ENCODE peak calls at places on chromosomes 2 and 18, in eight cellular contexts. F, J, E, O, T, U, X and S are unnamed samples.
A peak's percentile ranks its signal among the peaks of the same experiment; 100 is the strongest.

GRCh38 chr18:48674198-48674721 is 135.4 kb downstream of the CTIF start:
- DNase-seq in F (no peak), J (no peak), E (peak; percentile 60), O (peak; percentile 86), T (no peak), U (no peak), X (no peak), S (no peak)

GRCh38 chr2:121185571-121186074 is 99.4 kb downstream of the TFCP2L1 start:
- DNase-seq in F (peak; percentile 91), J (no peak), E (no peak), O (no peak), T (no peak), U (no peak), X (no peak), S (no peak)

GRCh38 chr2:233010569-233011267 is 2.3 kb downstream of the NGEF start:
- DNase-seq in F (no peak), J (no peak), E (no peak), O (peak; percentile 42), T (no peak), U (no peak), X (no peak), S (no peak)

GRCh38 chr18:57627488-57627887 is 5.9 kb upstream of the NARS1 start:
- DNase-seq in F (no peak), J (no peak), E (no peak), O (no peak), T (no peak), U (no peak), X (no peak), S (no peak)

GRCh38 chr2:204353823-204354222 is 191.5 kb upstream of the PARD3B start:
- DNase-seq in F (no peak), J (no peak), E (no peak), O (no peak), T (no peak), U (no peak), X (no peak), S (no peak)

GRCh38 chr2:99851091-99851490 is 291.3 kb downstream of the AFF3 start:
- DNase-seq in F (no peak), J (no peak), E (no peak), O (no peak), T (no peak), U (no peak), X (no peak), S (no peak)

GRCh38 chr2:114543106-114543806 is 100.8 kb downstream of the DPP10 start:
- DNase-seq in F (no peak), J (no peak), E (no peak), O (no peak), T (no peak), U (no peak), X (no peak), S (no peak)

GRCh38 chr2:81324046-81324445 is 1019.5 kb upstream of the LRRTM1 start:
- DNase-seq in F (peak; percentile 11), J (no peak), E (peak; percentile 65), O (no peak), T (no peak), U (no peak), X (no peak), S (peak; percentile 0)

GRCh38 chr2:70133521-70134348 is 46.5 kb downstream of the PCBP1 start:
- DNase-seq in F (no peak), J (no peak), E (peak; percentile 79), O (no peak), T (no peak), U (no peak), X (no peak), S (no peak)

GRCh38 chr18:62420151-62420512 is 95.0 kb downstream of the TNFRSF11A start:
- DNase-seq in F (no peak), J (peak; percentile 75), E (no peak), O (peak; percentile 55), T (peak; percentile 5), U (no peak), X (no peak), S (peak; percentile 47)

GRCh38 chr2:85601771-85602475 is 575 bp downstream of the TMEM150A start:
- DNase-seq in F (no peak), J (no peak), E (peak; percentile 59), O (peak; percentile 84), T (no peak), U (peak; percentile 32), X (no peak), S (peak; percentile 59)

GRCh38 chr2:230891108-230891507 is 26.4 kb downstream of the ITM2C start:
- DNase-seq in F (no peak), J (no peak), E (no peak), O (no peak), T (no peak), U (no peak), X (no peak), S (no peak)